ENCODE peak calls at places on chromosomes 7 and 10, in seven cellular contexts. I is upper lobe of right lung; K is fibroblast of lung; T is prostate gland; E is body of pancreas; Y is CD4-positive, alpha-beta T cell; Z is GM10248. C is an unnamed sample.

GRCh38 chr7:150594817-150595216 is 27.6 kb downstream of the GIMAP4 start:
- DNase-seq in E (no peak), I (no peak), Z (no peak), Y (no peak), T (no peak), K (no peak), C (no peak)

GRCh38 chr7:134845461-134845860 is 66.0 kb downstream of the CALD1 start:
- DNase-seq in K (no peak), T (no peak), I (no peak), Y (no peak), Z (peak), E (no peak), C (no peak)

GRCh38 chr10:101130984-101131961 is at the start of gene TLX1:
- DNase-seq in K (no peak), Y (no peak), T (no peak), I (no peak), Z (no peak), E (peak), C (no peak)

GRCh38 chr7:55348502-55348901 is 16.6 kb upstream of the LANCL2 start:
- DNase-seq in T (no peak), Y (no peak), I (no peak), E (no peak), Z (no peak), K (peak), C (no peak)

GRCh38 chr7:30465342-30466170 is 13.0 kb downstream of the NOD1 start:
- DNase-seq in K (peak), I (no peak), Z (no peak), T (no peak), Y (no peak), E (no peak), C (no peak)

GRCh38 chr7:27091125-27091524 is 4.7 kb downstream of the HOXA1 start:
- DNase-seq in Z (no peak), Y (no peak), E (no peak), T (no peak), I (no peak), K (no peak), C (no peak)

GRCh38 chr7:31791881-31792280 is 104.9 kb downstream of the PPP1R17 start:
- DNase-seq in T (no peak), Y (no peak), Z (no peak), E (no peak), I (no peak), K (peak), C (no peak)

GRCh38 chr7:120724448-120724847 is 133.5 kb downstream of the TSPAN12 start:
- DNase-seq in K (no peak), T (no peak), I (no peak), Y (no peak), Z (no peak), E (no peak), C (no peak)

GRCh38 chr10:33553951-33554571 is 219.6 kb upstream of the NRP1 start:
- DNase-seq in Z (no peak), K (no peak), Y (no peak), T (no peak), E (no peak), I (no peak), C (no peak)

DNA sequence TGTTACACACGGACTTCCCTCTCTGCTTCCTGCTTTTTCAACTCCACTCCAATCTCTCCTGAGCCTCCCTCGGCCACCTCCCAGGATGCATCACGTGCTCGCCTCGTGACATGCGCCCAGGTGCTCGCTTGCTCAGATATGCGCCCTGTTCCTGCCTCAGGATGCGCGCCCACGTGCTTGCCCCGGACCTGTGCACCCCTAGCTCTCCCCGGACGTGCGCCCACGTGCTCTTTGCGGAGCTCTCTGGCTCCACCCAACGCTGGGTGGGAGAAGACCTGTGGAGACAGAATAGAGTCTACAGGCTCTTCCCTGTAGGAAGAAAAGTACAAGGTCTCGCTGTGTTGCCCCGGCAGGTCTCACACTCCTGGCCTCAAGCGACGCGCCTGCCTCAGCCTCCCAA is 23.1 kb downstream of the PARD3 start:
- DNase-seq in Y (no peak), K (no peak), T (no peak), I (no peak), E (no peak), Z (no peak), C (no peak)
- TF ChIP-seq CTCF in Y (no peak), K (no peak), T (no peak), I (no peak), E (no peak), Z (no peak), C (no peak)

GRCh38 chr7:15018981-15019380 is 116.4 kb upstream of the DGKB start:
- DNase-seq in T (no peak), Z (no peak), I (no peak), E (no peak), K (no peak), Y (no peak), C (no peak)

GRCh38 chr7:15012135-15012534 is 109.6 kb upstream of the DGKB start:
- DNase-seq in I (no peak), Y (no peak), T (no peak), Z (no peak), E (no peak), K (no peak), C (no peak)

GRCh38 chr7:15015545-15016314 is 113.2 kb upstream of the DGKB start:
- DNase-seq in Z (peak), Y (no peak), I (no peak), E (peak), K (peak), T (peak), C (peak)

GRCh38 chr7:15016726-15017125 is 114.2 kb upstream of the DGKB start:
- DNase-seq in E (no peak), Y (no peak), I (no peak), T (no peak), K (no peak), Z (no peak), C (no peak)

DNA sequence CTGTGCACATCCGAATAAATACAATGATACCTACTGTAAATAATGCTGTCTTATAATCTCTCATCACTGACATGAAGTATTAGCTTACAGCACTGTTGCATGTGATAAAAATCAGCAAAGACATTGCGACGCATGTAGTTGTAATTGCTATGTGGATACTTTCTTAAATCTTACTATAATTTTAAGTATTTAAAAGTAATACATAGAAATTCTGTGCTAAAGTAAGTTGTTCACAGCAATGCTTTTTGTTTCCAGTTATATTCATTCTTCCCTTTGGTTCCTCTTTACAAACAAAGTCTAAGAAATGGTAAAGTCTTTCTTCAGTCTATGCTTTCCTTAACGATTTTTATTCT is 113.7 kb upstream of the DGKB start:
- DNase-seq in T (no peak), I (no peak), Y (no peak), K (no peak), Z (no peak), E (no peak), C (no peak)
- TF ChIP-seq CTCF in T (no peak), I (no peak), Y (peak), K (no peak), Z (no peak), E (no peak), C (no peak)

GRCh38 chr7:24715661-24716479 is 41.4 kb downstream of the GSDME start:
- DNase-seq in Z (peak), Y (no peak), I (no peak), E (no peak), T (no peak), K (peak), C (no peak)
- TF ChIP-seq CTCF in Z (peak), Y (no peak), I (no peak), E (peak), T (no peak), K (peak), C (no peak)

DNA sequence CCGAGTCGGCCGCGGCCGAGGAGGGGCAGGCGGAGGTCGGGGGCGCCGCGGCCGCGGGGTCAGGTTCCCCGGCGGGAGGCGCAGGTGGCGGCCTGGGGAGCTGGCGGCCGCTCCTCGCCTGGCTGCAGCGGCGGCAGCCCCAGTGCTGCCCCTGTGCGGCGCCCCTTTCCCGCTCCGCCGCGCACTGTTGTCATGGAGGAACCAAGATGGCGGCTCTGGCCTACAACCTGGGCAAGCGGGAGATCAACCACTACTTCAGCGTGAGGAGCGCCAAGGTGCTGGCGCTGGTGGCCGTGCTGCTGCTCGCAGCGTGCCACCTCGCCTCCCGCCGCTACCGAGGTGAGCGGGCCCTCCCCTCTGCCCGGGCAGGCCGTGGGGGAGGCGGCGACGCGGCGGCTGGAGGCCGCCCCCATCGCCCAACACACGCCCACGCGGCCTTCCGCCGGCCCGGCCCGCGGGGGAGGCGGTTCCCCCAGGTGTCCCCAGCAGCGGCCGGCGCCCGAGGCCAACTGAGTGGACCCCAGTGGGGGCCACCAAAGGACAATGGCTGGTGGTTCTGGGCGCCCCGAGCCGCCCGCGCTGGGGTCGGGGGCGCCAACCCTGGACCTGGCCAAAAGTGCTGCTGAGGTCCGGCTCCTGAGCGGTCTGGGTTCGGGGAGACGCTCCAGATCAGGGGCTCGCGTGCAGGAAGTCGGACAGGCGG is 421 bp downstream of the CASD1 start:
- DNase-seq in I (peak), Z (peak), K (peak), Y (peak), E (peak), T (peak), C (peak)
- TF ChIP-seq CTCF in I (peak), Z (peak), K (peak), Y (peak), E (peak), T (no peak), C (no peak)

DNA sequence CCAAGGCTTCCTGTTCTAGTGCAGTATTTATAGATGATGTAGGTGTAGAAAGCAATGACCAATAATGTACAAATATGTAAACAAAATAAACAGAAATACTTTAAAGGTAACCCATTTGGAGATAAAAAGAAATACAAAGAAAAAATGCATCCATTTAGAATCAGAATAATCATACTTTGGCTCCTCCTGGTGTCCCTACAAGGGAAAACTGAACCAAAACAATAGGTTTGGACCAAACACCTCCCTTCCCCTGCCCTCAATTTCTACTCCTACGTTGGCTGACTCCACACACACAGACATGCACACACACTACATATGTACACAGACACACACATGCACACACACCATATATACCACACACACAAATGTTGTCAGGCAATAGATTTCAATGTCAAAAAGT is 36.0 kb downstream of the C10orf143 start:
- DNase-seq in T (no peak), I (no peak), E (no peak), Z (no peak), Y (no peak), K (no peak), C (no peak)
- TF ChIP-seq CTCF in T (no peak), I (no peak), E (no peak), Z (no peak), Y (no peak), K (no peak), C (no peak)

GRCh38 chr7:137564677-137565076 is 221.1 kb upstream of the PTN start:
- DNase-seq in K (no peak), I (no peak), Y (no peak), E (no peak), Z (no peak), T (no peak), C (no peak)
- TF ChIP-seq CTCF in K (no peak), I (no peak), Y (no peak), E (no peak), Z (no peak), T (no peak), C (no peak)

GRCh38 chr10:37263304-37263703 is 137.9 kb downstream of the ANKRD30A start:
- DNase-seq in T (no peak), E (no peak), Y (no peak), I (no peak), Z (no peak), K (no peak), C (no peak)
- TF ChIP-seq CTCF in T (no peak), E (no peak), Y (no peak), I (no peak), Z (no peak), K (no peak), C (no peak)

DNA sequence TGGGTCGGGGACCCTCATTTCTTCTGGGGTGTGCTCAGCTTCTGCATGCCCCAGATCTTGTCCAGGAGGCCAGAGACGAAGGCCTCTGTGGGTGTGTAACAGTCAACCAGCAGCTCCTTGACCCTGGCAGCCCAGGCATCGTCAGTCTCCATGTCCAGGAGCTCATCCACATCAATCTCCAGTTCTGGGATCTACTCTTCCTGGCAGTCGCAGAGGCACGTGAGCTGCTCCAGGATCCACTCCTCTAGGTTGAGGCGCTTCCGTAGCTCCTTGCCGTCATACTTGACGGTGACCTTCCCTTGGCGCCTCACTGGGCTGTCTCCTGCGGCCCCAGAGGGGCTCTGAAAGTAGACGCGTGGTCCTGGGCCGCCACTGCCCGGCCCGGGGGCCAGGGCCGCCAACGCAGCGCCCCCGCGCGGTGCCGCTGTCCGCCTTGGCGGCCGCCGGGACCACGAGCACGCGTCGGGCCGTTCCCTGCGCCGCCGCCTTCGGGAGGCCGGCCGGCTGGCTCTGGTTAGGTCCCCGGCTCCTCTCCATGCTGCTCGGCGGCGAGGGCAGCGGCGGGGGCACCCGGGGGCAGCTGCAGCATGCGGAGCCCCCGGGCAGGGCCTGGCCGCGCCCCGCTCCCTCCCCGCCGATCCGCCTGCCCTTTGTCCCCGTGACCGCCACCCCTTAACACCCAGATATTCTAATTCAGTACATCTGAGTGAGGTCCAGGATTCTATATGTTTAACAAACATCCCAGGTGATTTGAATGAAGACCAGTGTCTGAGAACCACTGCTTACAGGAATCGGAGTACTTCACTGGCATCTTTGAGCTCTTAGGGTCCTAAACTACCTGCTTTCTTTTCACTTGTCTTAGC is 170.5 kb downstream of the SEPTIN7 start:
- DNase-seq in Y (no peak), I (no peak), E (no peak), Z (peak), K (no peak), T (no peak), C (no peak)
- TF ChIP-seq CTCF in Y (no peak), I (peak), E (peak), Z (peak), K (no peak), T (no peak), C (no peak)

GRCh38 chr7:158443014-158443687 is 144.5 kb downstream of the PTPRN2 start:
- DNase-seq in Z (no peak), K (no peak), Y (no peak), E (no peak), T (no peak), I (no peak), C (no peak)
- TF ChIP-seq CTCF in Z (no peak), K (no peak), Y (no peak), E (no peak), T (no peak), I (no peak), C (no peak)

DNA sequence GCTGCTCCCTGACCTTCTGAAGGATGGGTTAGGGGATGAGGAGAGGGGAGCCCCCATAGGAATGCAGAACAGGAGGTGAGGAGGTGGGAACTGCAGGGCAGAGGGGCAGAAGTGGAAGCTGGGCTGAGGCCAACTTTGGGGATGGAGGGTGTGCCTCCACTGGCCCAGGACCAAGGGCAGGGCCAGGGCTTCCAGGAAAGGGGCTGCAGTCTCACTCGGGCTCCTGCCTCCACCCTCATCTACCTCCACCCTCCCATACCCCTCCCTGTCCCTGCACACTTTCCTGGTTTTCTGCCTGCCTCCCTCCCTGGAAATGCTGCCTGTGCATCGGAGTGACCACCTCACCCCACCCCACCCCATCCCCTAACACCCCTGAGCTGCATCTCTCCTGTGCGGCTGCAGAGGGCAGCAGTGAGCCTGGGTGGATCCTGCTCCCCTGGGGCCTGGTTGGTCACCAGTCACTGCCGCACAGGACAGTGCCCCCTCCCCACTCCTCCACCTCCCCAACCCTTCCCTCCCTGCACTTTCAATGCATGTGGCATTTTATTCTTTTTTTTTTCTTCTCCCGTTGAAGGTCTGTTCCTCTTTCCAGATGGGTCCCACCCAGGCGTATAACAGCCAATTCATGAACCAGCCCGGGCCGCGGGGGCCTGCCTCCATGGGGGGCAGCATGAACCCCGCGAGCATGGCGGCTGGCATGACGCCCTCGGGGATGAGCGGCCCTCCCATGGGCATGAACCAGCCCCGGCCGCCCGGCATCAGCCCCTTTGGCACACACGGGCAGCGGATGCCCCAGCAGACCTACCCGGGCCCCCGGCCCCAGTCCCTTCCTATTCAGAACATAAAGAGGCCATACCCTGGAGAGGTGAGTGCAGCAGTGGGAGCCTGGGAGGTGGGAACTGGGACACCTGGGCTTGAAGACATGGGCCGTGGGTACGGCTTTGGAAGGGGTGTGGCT is 54.2 kb upstream of the PPIF start:
- DNase-seq in T (no peak), I (no peak), K (no peak), Y (no peak), Z (peak), E (no peak), C (no peak)
- TF ChIP-seq CTCF in T (no peak), I (peak), K (peak), Y (peak), Z (peak), E (no peak), C (no peak)

C was measured in mesothelial cell of epicardium.